ENCODE peak calls at places on chromosomes 12 and 14, in five cellular contexts. J is left lung, N is bronchial epithelial cell, E is ovary, C is foreskin fibroblast. H is an unnamed sample.
A peak's percentile ranks its signal among the peaks of the same experiment; 100 is the strongest.

GRCh38 chr14:90443161-90444076 is 46.6 kb downstream of the CALM1 start:
- DNase-seq in J (no peak), E (no peak), N (peak; percentile 95), C (no peak), H (no peak)

GRCh38 chr12:128269108-128269713 is 2.2 kb downstream of the TMEM132C start:
- DNase-seq in C (no peak), N (no peak), E (no peak), J (no peak), H (no peak)

GRCh38 chr14:100895411-100895810 is 8.1 kb downstream of the RTL1 start:
- DNase-seq in E (peak; percentile 14), J (no peak), N (no peak), C (no peak), H (no peak)

GRCh38 chr12:92955997-92956663 is 27.0 kb upstream of the EEA1 start:
- DNase-seq in C (peak; percentile 89), E (no peak), J (no peak), N (peak; percentile 93), H (no peak)

GRCh38 chr12:69341328-69341727 is 6.9 kb upstream of the LYZ start:
- DNase-seq in J (peak; percentile 47), N (no peak), E (no peak), C (no peak), H (no peak)

GRCh38 chr14:61486930-61487495 is 165.6 kb downstream of the PRKCH start:
- DNase-seq in J (no peak), C (no peak), E (no peak), N (no peak), H (no peak)

GRCh38 chr12:104352106-104352713 is 48.7 kb downstream of the EID3 start:
- DNase-seq in N (no peak), J (no peak), C (peak; percentile 51), E (no peak), H (no peak)

GRCh38 chr14:92651793-92652382 is 96.5 kb downstream of the LGMN start:
- DNase-seq in C (no peak), J (peak; percentile 85), N (no peak), E (no peak), H (no peak)

GRCh38 chr12:93174048-93174447 is 203.7 kb upstream of the NUDT4 start:
- DNase-seq in C (peak; percentile 68), J (no peak), E (no peak), N (no peak), H (no peak)

GRCh38 chr12:43988838-43989560 is 153.1 kb downstream of the TMEM117 start:
- DNase-seq in C (peak; percentile 6), J (no peak), E (no peak), N (peak; percentile 74), H (no peak)

GRCh38 chr14:88950069-88950468 is 125.6 kb downstream of the TTC8 start:
- DNase-seq in N (no peak), E (no peak), J (no peak), C (no peak), H (no peak)

GRCh38 chr14:68655021-68655811 is 137.7 kb downstream of the ZFP36L1 start:
- DNase-seq in J (no peak), E (peak; percentile 67), N (no peak), C (peak; percentile 74), H (no peak)

GRCh38 chr12:122021193-122021821 is 377 bp upstream of the BCL7A start:
- DNase-seq in N (no peak), C (peak; percentile 65), E (peak; percentile 43), J (no peak), H (no peak)

GRCh38 chr12:63822352-63822751 is 22.1 kb upstream of the SRGAP1 start:
- DNase-seq in C (no peak), N (peak; percentile 75), E (no peak), J (no peak), H (no peak)

GRCh38 chr12:119096429-119097202 is 82.1 kb upstream of the HSPB8 start:
- DNase-seq in C (no peak), N (no peak), E (no peak), J (no peak), H (no peak)

GRCh38 chr14:91453744-91454143 is 36.1 kb upstream of the CCDC88C start:
- DNase-seq in N (no peak), C (peak; percentile 13), J (no peak), E (no peak), H (no peak)

GRCh38 chr12:51923506-51924365 is 16.4 kb downstream of the ACVRL1 start:
- DNase-seq in C (peak; percentile 78), E (peak; percentile 46), J (peak; percentile 67), N (no peak), H (no peak)

GRCh38 chr12:111046896-111047295 is 126.5 kb upstream of the MYL2 start:
- DNase-seq in C (no peak), J (peak; percentile 11), N (no peak), E (no peak), H (no peak)

GRCh38 chr12:13339091-13339490 is 142.6 kb downstream of the EMP1 start:
- DNase-seq in E (no peak), J (no peak), N (peak; percentile 53), C (no peak), H (no peak)

GRCh38 chr12:51631591-51631990 is 40.6 kb downstream of the SCN8A start:
- DNase-seq in N (peak; percentile 72), E (no peak), C (peak; percentile 86), J (no peak), H (peak; percentile 26)

GRCh38 chr12:14664434-14665023 is 31.9 kb downstream of the GUCY2C start:
- DNase-seq in C (peak; percentile 50), J (no peak), N (peak; percentile 42), E (peak; percentile 23), H (no peak)

GRCh38 chr14:65748796-65749195 is 336.3 kb downstream of the FUT8 start:
- DNase-seq in J (no peak), C (no peak), N (peak; percentile 77), E (no peak), H (no peak)

GRCh38 chr14:63045612-63046320 is 508 bp upstream of the KCNH5 start:
- DNase-seq in J (peak; percentile 30), C (peak; percentile 51), N (no peak), E (no peak), H (no peak)

GRCh38 chr14:44895716-44896115 is 66.0 kb downstream of the KLHL28 start:
- DNase-seq in E (no peak), N (peak; percentile 85), C (peak; percentile 67), J (no peak), H (no peak)

GRCh38 chr14:84228702-84229101 is 1301.2 kb upstream of the FLRT2 start:
- DNase-seq in E (no peak), N (no peak), C (peak; percentile 31), J (no peak), H (no peak)

GRCh38 chr14:53964249-53964648 is 7.6 kb upstream of the BMP4 start:
- DNase-seq in J (no peak), N (no peak), C (peak; percentile 56), E (no peak), H (no peak)

GRCh38 chr14:53967606-53968005 is 11.0 kb upstream of the BMP4 start:
- DNase-seq in C (peak; percentile 36), E (no peak), N (no peak), J (no peak), H (no peak)

GRCh38 chr14:53962954-53963490 is 6.4 kb upstream of the BMP4 start:
- DNase-seq in N (no peak), J (no peak), C (no peak), E (no peak), H (no peak)

GRCh38 chr14:53968756-53969155 is 12.1 kb upstream of the BMP4 start:
- DNase-seq in C (no peak), N (no peak), J (no peak), E (no peak), H (no peak)

GRCh38 chr14:53963491-53964227 is 7.0 kb upstream of the BMP4 start:
- DNase-seq in E (peak; percentile 48), C (peak; percentile 61), J (peak; percentile 59), N (peak; percentile 45), H (no peak)
- TF ChIP-seq CTCF in E (no peak), C (peak; percentile 23), J (no peak), N (peak; percentile 76), H (peak; percentile 25)

GRCh38 chr12:130754234-130755001 is 38.3 kb upstream of the RIMBP2 start:
- DNase-seq in N (no peak), J (no peak), E (no peak), C (no peak), H (no peak)
- H3K4me3 ChIP-seq in N (no peak overlapping the region), J (no peak overlapping the region), E (no peak overlapping the region), C (no peak overlapping the region), H (no peak overlapping the region)

GRCh38 chr12:81257952-81258551 is 180.2 kb downstream of the ACSS3 start:
- DNase-seq in N (peak; percentile 49), J (no peak), C (peak; percentile 67), E (no peak), H (peak; percentile 20)
- TF ChIP-seq CTCF in N (peak; percentile 30), J (peak; percentile 43), C (peak; percentile 53), E (no peak), H (peak; percentile 25)

GRCh38 chr14:49940805-49941421 is 48.0 kb downstream of the ARF6 start:
- DNase-seq in N (peak; percentile 60), E (no peak), C (peak; percentile 61), J (no peak), H (no peak)

GRCh38 chr14:49944501-49944900 is 51.6 kb downstream of the ARF6 start:
- DNase-seq in J (no peak), C (no peak), N (no peak), E (no peak), H (no peak)

GRCh38 chr14:49942090-49942489 is 49.2 kb downstream of the ARF6 start:
- DNase-seq in C (no peak), E (no peak), J (no peak), N (no peak), H (no peak)

GRCh38 chr14:49946320-49947141 is 53.6 kb downstream of the ARF6 start:
- DNase-seq in J (no peak), E (no peak), C (peak; percentile 85), N (peak; percentile 83), H (peak; percentile 79)

GRCh38 chr14:49945448-49946319 is 52.8 kb downstream of the ARF6 start:
- DNase-seq in N (no peak), J (no peak), C (no peak), E (no peak), H (no peak)
- H3K4me3 ChIP-seq in N (no peak overlapping the region), J (no peak overlapping the region), C (no peak overlapping the region), E (no peak overlapping the region), H (no peak overlapping the region)

DNA sequence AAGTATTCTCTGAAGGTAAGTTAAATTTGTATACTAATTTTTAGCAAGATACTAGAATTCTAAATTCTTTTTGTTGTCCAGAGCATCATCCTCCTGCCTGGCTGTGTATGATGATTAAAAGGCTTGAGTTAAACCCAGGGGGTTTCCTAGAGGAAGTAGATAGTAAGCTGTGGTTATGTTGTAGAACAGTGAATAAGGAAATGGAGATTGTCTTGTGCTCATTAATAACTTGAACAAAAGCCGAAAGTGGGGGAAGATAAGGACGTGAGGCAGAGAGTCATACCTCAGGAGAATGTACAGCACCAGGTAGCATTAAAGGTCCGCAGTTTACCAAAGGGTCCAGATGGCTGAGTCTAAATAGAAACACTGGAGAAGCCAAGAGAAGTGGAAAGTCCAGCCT is 42.0 kb downstream of the CKB start:
- DNase-seq in J (no peak), C (no peak), E (no peak), N (no peak), H (no peak)
- TF ChIP-seq CTCF in J (no peak), C (no peak), E (no peak), N (no peak), H (no peak)

H was measured in HFF-Myc.